ENCODE peak calls at places on chromosomes 5 and 9, in eight cellular contexts. E is H9, G is stomach, U is gastrocnemius medialis, Q is suprapubic skin, N is heart left ventricle, A is GM13977, K is GM10248. Z is an unnamed sample.

GRCh38 chr5:159139787-159140186 is 40.1 kb upstream of the EBF1 start:
- DNase-seq in E (no peak), G (no peak), U (no peak), Q (no peak), N (no peak), A (no peak), K (no peak), Z (no peak)

GRCh38 chr9:124309665-124310064 is 51.9 kb downstream of the NEK6 start:
- DNase-seq in E (peak), G (no peak), U (no peak), Q (no peak), N (no peak), A (no peak), K (no peak), Z (no peak)

GRCh38 chr5:103259705-103260355 is 1.3 kb downstream of the MACIR start:
- DNase-seq in E (peak), G (no peak), U (no peak), Q (no peak), N (peak), A (no peak), K (peak), Z (no peak)

GRCh38 chr9:130337318-130337717 is 71.8 kb downstream of the HMCN2 start:
- DNase-seq in E (no peak), G (no peak), U (no peak), Q (no peak), N (no peak), A (no peak), K (no peak), Z (no peak)

GRCh38 chr5:142845954-142846398 is 75.8 kb downstream of the ARHGAP26 start:
- DNase-seq in E (no peak), G (peak), U (no peak), Q (no peak), N (no peak), A (no peak), K (no peak), Z (no peak)

GRCh38 chr5:58122157-58122556 is 337.7 kb downstream of the PLK2 start:
- DNase-seq in E (no peak), G (no peak), U (no peak), Q (no peak), N (no peak), A (no peak), K (no peak), Z (no peak)

GRCh38 chr9:71384343-71384742 is 262.9 kb upstream of the TRPM3 start:
- DNase-seq in E (no peak), G (no peak), U (no peak), Q (no peak), N (no peak), A (no peak), K (no peak), Z (no peak)

GRCh38 chr9:124360277-124360676 is 55.0 kb downstream of the PSMB7 start:
- DNase-seq in E (no peak), G (no peak), U (no peak), Q (no peak), N (no peak), A (no peak), K (no peak), Z (no peak)

GRCh38 chr5:15550502-15551115 is 50.6 kb downstream of the FBXL7 start:
- DNase-seq in E (no peak), G (no peak), U (no peak), Q (no peak), N (no peak), A (no peak), K (no peak), Z (no peak)

GRCh38 chr9:128768581-128768980 is 3.1 kb downstream of the ZER1 start:
- DNase-seq in E (no peak), G (no peak), U (no peak), Q (no peak), N (no peak), A (no peak), K (no peak), Z (no peak)

GRCh38 chr5:10308844-10309243 is 1.1 kb upstream of the CMBL start:
- DNase-seq in E (peak), G (no peak), U (no peak), Q (no peak), N (no peak), A (no peak), K (no peak), Z (no peak)
- TF ChIP-seq CTCF in E (no peak), G (no peak), U (no peak), Q (no peak), N (no peak), A (no peak), K (no peak), Z (no peak)

GRCh38 chr9:114386361-114386885 is 1.4 kb downstream of the AKNA start:
- DNase-seq in E (no peak), G (no peak), U (no peak), Q (no peak), N (no peak), A (no peak), K (no peak), Z (no peak)

GRCh38 chr9:114382951-114383865 is 4.6 kb downstream of the AKNA start:
- DNase-seq in E (peak), G (no peak), U (no peak), Q (no peak), N (peak), A (peak), K (peak), Z (peak)

GRCh38 chr9:114385412-114386181 is 2.2 kb downstream of the AKNA start:
- DNase-seq in E (peak), G (peak), U (peak), Q (peak), N (peak), A (peak), K (peak), Z (peak)

GRCh38 chr9:114383866-114384231 is 3.9 kb downstream of the AKNA start:
- DNase-seq in E (no peak), G (no peak), U (no peak), Q (no peak), N (no peak), A (no peak), K (no peak), Z (no peak)

GRCh38 chr9:114384836-114385411 is 2.9 kb downstream of the AKNA start:
- DNase-seq in E (no peak), G (no peak), U (no peak), Q (no peak), N (no peak), A (no peak), K (no peak), Z (no peak)
- TF ChIP-seq CTCF in E (no peak), G (no peak), U (no peak), Q (no peak), N (no peak), A (no peak), K (no peak), Z (no peak)

DNA sequence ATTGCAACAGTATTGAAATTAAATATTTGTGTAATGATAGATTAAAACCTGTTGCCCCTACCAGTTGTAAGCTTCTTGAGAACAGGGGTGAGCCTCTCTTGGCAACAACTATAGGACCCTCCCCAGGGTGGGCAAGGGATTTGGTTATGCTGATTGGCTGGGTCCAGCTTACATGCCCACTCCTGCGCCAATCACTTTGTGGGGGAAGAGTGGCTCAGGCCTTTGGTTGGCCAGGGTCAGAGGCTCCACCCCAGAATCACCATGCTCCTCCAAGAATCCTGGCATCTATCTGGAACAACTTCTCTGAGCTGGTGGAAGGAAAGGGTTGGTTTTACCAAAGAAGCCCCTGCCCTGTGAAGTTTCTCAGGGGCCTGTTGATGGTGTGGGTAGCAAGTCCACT is 8.6 kb upstream of the PITX1 start:
- DNase-seq in E (no peak), G (no peak), U (no peak), Q (no peak), N (peak), A (no peak), K (no peak), Z (no peak)
- TF ChIP-seq CTCF in E (no peak), G (no peak), U (no peak), Q (no peak), N (no peak), A (no peak), K (no peak), Z (no peak)

GRCh38 chr5:153818626-153819025 is 220.1 kb downstream of the FAM114A2 start:
- DNase-seq in E (no peak), G (no peak), U (no peak), Q (no peak), N (no peak), A (no peak), K (no peak), Z (no peak)

GRCh38 chr5:153813871-153814270 is 224.8 kb downstream of the FAM114A2 start:
- DNase-seq in E (no peak), G (no peak), U (no peak), Q (no peak), N (no peak), A (no peak), K (no peak), Z (no peak)

DNA sequence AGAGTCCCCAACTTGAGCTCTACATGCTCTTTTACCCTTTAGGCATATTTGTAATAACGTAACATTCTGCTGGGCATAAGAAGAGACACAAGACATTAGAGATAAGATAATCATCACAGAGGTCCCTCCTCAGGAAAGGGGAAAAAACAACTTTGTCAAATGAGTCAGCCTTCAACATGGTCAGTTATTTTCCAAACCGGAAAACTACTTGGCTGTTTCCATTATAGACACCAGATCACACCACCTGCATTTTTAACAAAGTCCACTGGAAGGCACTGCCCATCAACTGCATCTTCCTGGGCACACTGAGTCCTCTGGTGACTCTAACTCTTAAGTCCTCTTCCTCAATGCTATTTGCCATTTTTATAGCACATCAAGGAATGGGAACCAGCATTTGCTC is 221.8 kb downstream of the FAM114A2 start:
- DNase-seq in E (no peak), G (no peak), U (no peak), Q (no peak), N (no peak), A (no peak), K (no peak), Z (no peak)
- TF ChIP-seq CTCF in E (peak), G (no peak), U (no peak), Q (no peak), N (no peak), A (no peak), K (no peak), Z (no peak)

GRCh38 chr9:37751186-37751585 is 2.4 kb upstream of the TRMT10B start:
- DNase-seq in E (no peak), G (no peak), U (no peak), Q (no peak), N (no peak), A (no peak), K (no peak), Z (no peak)

GRCh38 chr9:37752646-37753488 is 738 bp upstream of the TRMT10B start:
- DNase-seq in E (no peak), G (no peak), U (no peak), Q (no peak), N (no peak), A (no peak), K (no peak), Z (no peak)

GRCh38 chr9:37749129-37749528 is 4.5 kb upstream of the TRMT10B start:
- DNase-seq in E (no peak), G (no peak), U (no peak), Q (no peak), N (no peak), A (no peak), K (no peak), Z (no peak)

GRCh38 chr9:37758747-37759146 is 5.1 kb downstream of the TRMT10B start:
- DNase-seq in E (no peak), G (no peak), U (no peak), Q (no peak), N (no peak), A (no peak), K (no peak), Z (no peak)

DNA sequence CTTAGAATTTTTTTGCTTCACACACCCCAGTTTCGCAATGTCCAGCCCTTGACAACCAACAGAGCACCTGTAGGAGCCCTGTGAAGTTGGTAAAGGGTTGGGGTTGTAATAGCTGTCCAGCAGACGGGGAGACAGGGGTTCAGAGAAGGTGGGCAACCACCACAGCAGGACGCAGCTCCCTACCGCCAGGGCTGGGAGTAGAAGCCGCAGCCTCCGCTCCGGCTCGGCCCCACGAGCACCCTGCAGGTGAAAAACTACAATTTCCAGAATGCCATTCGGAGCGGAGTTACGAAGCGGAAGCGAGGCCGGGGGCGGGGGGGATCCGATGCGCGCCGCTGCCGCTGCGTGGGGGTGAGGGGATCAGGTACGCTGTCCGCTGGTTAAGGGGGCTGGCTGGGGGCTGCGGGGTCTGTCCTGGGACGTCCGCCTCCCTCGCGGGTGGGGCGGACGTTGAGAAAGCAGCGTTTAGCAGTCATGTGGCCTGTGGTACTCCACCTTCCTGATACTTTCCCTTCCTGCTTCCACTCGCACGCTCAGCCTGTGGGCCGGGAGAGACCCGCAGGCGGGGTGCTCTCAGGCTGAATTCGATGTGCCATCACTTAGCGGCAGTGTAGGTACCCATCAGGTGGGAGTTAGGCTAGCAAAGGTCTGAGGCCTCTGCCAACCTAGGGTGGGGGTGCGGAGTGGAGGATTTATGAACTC is at the start of gene TRMT10B:
- DNase-seq in E (peak), G (peak), U (peak), Q (no peak), N (peak), A (peak), K (peak), Z (peak)
- TF ChIP-seq CTCF in E (peak), G (no peak), U (no peak), Q (no peak), N (no peak), A (no peak), K (no peak), Z (no peak)

GRCh38 chr9:131872006-131872405 is 132.1 kb upstream of the RAPGEF1 start:
- DNase-seq in E (peak), G (no peak), U (no peak), Q (no peak), N (no peak), A (no peak), K (no peak), Z (no peak)
- TF ChIP-seq CTCF in E (peak), G (no peak), U (peak), Q (no peak), N (no peak), A (no peak), K (no peak), Z (no peak)

GRCh38 chr5:88692979-88693932 is 189.7 kb downstream of the MEF2C start:
- DNase-seq in E (peak), G (no peak), U (no peak), Q (no peak), N (no peak), A (peak), K (no peak), Z (no peak)
- TF ChIP-seq CTCF in E (peak), G (no peak), U (no peak), Q (no peak), N (no peak), A (no peak), K (no peak), Z (no peak)

DNA sequence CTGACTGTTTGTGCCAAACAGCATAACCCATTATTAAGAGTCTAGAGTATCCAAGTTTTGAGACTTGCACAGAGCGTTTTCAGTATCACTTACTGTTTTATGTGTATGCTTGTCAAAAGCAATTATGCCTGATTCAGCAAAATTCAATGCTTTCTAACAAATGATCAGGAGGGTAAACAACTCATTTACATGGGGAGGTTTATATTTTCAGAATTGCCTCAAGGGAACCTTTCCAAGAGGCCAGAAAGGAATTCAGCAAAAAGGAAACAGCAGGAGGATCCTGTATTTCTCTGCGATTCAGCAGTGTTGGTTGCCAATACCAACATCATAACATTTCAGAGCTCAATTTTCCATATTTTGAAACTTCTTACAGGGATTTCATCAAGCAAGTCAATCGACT is 69.3 kb upstream of the DAB2 start:
- DNase-seq in E (no peak), G (no peak), U (no peak), Q (no peak), N (no peak), A (no peak), K (no peak), Z (no peak)
- TF ChIP-seq CTCF in E (no peak), G (no peak), U (no peak), Q (no peak), N (no peak), A (no peak), K (no peak), Z (no peak)

GRCh38 chr5:76744632-76745031 is 28.7 kb downstream of the F2R start:
- DNase-seq in E (no peak), G (no peak), U (no peak), Q (no peak), N (no peak), A (no peak), K (no peak), Z (no peak)

GRCh38 chr5:76742586-76742985 is 26.7 kb downstream of the F2R start:
- DNase-seq in E (no peak), G (no peak), U (no peak), Q (no peak), N (no peak), A (no peak), K (no peak), Z (no peak)

GRCh38 chr5:76751291-76751690 is 35.4 kb downstream of the F2R start:
- DNase-seq in E (no peak), G (no peak), U (no peak), Q (no peak), N (no peak), A (no peak), K (no peak), Z (no peak)

DNA sequence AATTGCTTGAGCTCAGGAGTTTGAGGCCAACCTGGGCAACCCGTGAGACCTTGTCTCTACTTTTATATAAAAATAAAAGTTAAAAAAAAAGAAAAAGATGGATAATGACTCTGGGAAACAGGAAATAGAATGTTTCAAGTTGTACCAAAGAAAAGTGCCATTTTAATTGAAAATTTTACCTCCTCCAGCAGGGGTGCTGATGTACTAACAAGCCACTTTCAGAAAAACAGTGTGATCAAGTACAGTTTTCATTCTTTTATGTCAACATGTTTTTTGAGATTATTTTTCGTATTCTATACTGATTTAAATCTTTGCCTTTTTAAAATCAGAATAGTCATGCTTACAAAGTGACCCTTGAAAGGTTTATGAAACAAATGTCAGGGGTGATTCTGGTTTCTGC is 30.8 kb downstream of the F2R start:
- DNase-seq in E (no peak), G (no peak), U (no peak), Q (no peak), N (no peak), A (no peak), K (no peak), Z (no peak)
- TF ChIP-seq CTCF in E (no peak), G (no peak), U (no peak), Q (no peak), N (no peak), A (no peak), K (no peak), Z (no peak)